ENCODE peak calls at places on chromosomes 5 and 9, in five cellular contexts. N is activated naive CD8-positive, alpha-beta T cell treated with anti-CD3 and anti-CD28 coated beads for 36 hours; S is PC-3; Z is Caki2; C is aorta. M is an unnamed sample.

GRCh38 chr5:146788918-146789317 is 89.6 kb downstream of the PPP2R2B start:
- DNase-seq in N (no peak), Z (no peak), C (no peak), S (no peak), M (no peak)

GRCh38 chr9:110880123-110880522 is 158.1 kb downstream of the LPAR1 start:
- DNase-seq in S (no peak), N (no peak), Z (no peak), C (no peak), M (no peak)

GRCh38 chr5:137296213-137296702 is 202.9 kb downstream of the SPOCK1 start:
- DNase-seq in N (no peak), S (peak), C (no peak), Z (peak), M (no peak)

GRCh38 chr9:104339692-104340091 is 164.4 kb upstream of the OR13F1 start:
- DNase-seq in C (no peak), S (no peak), Z (no peak), N (no peak), M (no peak)

GRCh38 chr9:83247732-83248131 is 184.8 kb upstream of the RASEF start:
- DNase-seq in S (no peak), Z (no peak), C (no peak), N (no peak), M (no peak)

GRCh38 chr5:39526914-39527477 is 102.2 kb upstream of the DAB2 start:
- DNase-seq in S (no peak), Z (no peak), C (no peak), N (no peak), M (no peak)

GRCh38 chr5:71877511-71877910 is 158.4 kb downstream of the CARTPT start:
- DNase-seq in C (no peak), S (no peak), Z (no peak), N (no peak), M (no peak)

GRCh38 chr5:21919417-21920022 is 933.6 kb downstream of the CDH12 start:
- DNase-seq in C (no peak), N (no peak), S (peak), Z (peak), M (no peak)

GRCh38 chr9:131405429-131405828 is 11.5 kb downstream of the PRRC2B start:
- DNase-seq in C (peak), N (no peak), Z (no peak), S (no peak), M (no peak)

GRCh38 chr5:133327946-133328401 is 276.2 kb downstream of the HSPA4 start:
- DNase-seq in C (no peak), S (no peak), N (no peak), Z (no peak), M (no peak)

GRCh38 chr5:24566933-24567332 is 77.8 kb downstream of the CDH10 start:
- DNase-seq in Z (no peak), C (no peak), S (peak), N (no peak), M (no peak)

GRCh38 chr9:93261735-93262523 is 78.0 kb downstream of the WNK2 start:
- DNase-seq in S (no peak), Z (no peak), N (no peak), C (peak), M (peak)

GRCh38 chr9:124849801-124850200 is 3.5 kb upstream of the WDR38 start:
- DNase-seq in N (no peak), C (no peak), Z (no peak), S (no peak), M (no peak)

GRCh38 chr9:136023401-136024225 is 62.4 kb upstream of the UBAC1 start:
- DNase-seq in S (no peak), C (peak), Z (no peak), N (no peak), M (peak)

GRCh38 chr9:89661956-89662717 is 57.3 kb downstream of the GADD45G start:
- DNase-seq in Z (peak), S (peak), C (peak), N (no peak), M (peak)

GRCh38 chr5:132437604-132438275 is 52.8 kb downstream of the IRF1 start:
- DNase-seq in Z (peak), N (peak), S (no peak), C (peak), M (peak)

GRCh38 chr5:28523887-28524637 is 1485.7 kb upstream of the CDH9 start:
- DNase-seq in C (no peak), S (peak), N (no peak), Z (peak), M (no peak)

GRCh38 chr5:166772770-166773169 is 1518.7 kb upstream of the WWC1 start:
- DNase-seq in C (no peak), Z (peak), S (peak), N (no peak), M (no peak)

M was measured in tibial artery.